ENCODE peak calls at places on chromosomes 7 and 10, in five cellular contexts. B is OCI-LY7, J is neuronal stem cell, S is SK-N-SH, P is A549. T is an unnamed sample.

GRCh38 chr10:109914966-109915365 is 8.3 kb downstream of the XPNPEP1 start:
- DNase-seq in J (no peak), P (peak; percentile 69), B (peak; percentile 81), S (no peak), T (no peak)

GRCh38 chr10:29273478-29273877 is 15.4 kb upstream of the LYZL1 start:
- DNase-seq in P (no peak), B (no peak), S (no peak), J (no peak), T (peak; percentile 99)

GRCh38 chr7:28272461-28272877 is 91.9 kb upstream of the JAZF1 start:
- DNase-seq in B (peak; percentile 47), S (peak; percentile 87), P (peak; percentile 30), J (peak; percentile 15), T (peak; percentile 76)

GRCh38 chr10:102917314-102917961 is 656 bp upstream of the CNNM2 start:
- DNase-seq in P (peak; percentile 74), B (peak; percentile 86), S (peak; percentile 78), J (peak; percentile 84), T (peak; percentile 81)

GRCh38 chr7:134750083-134751062 is 29.1 kb upstream of the CALD1 start:
- DNase-seq in S (peak; percentile 47), B (peak; percentile 61), J (peak; percentile 56), P (peak; percentile 56), T (peak; percentile 82)

GRCh38 chr7:111752022-111752582 is 189.8 kb upstream of the IMMP2L start:
- DNase-seq in P (peak; percentile 52), S (peak; percentile 72), B (peak; percentile 48), J (peak; percentile 36), T (peak; percentile 68)

GRCh38 chr10:109933984-109934565 is 10.8 kb upstream of the XPNPEP1 start:
- DNase-seq in S (no peak), J (no peak), B (no peak), P (no peak), T (peak; percentile 24)

GRCh38 chr7:50411333-50412028 is 38.7 kb downstream of the FIGNL1 start:
- DNase-seq in J (no peak), S (no peak), P (no peak), B (no peak), T (no peak)

GRCh38 chr10:48505394-48506112 is 99.3 kb downstream of the ARHGAP22 start:
- DNase-seq in B (no peak), P (no peak), J (no peak), S (no peak), T (peak; percentile 74)

GRCh38 chr10:117541405-117541908 is 1.1 kb upstream of the EMX2 start:
- DNase-seq in J (peak; percentile 74), S (no peak), B (no peak), P (no peak), T (peak; percentile 81)

GRCh38 chr7:96321041-96321669 is 743 bp downstream of the SLC25A13 start:
- DNase-seq in B (peak; percentile 15), P (peak; percentile 86), S (peak; percentile 87), J (peak; percentile 76), T (peak; percentile 97)

GRCh38 chr10:17645591-17646345 is 1.8 kb downstream of the STAM start:
- DNase-seq in J (no peak), S (no peak), B (peak; percentile 7), P (no peak), T (no peak)

GRCh38 chr7:116571037-116571436 is 46.2 kb downstream of the CAV1 start:
- DNase-seq in S (no peak), J (no peak), B (no peak), P (peak; percentile 40), T (no peak)

GRCh38 chr7:118372530-118372929 is 148.0 kb downstream of the ANKRD7 start:
- DNase-seq in J (no peak), P (no peak), S (no peak), B (no peak), T (no peak)

GRCh38 chr10:71613303-71613777 is 106.2 kb downstream of the C10orf105 start:
- DNase-seq in J (no peak), P (no peak), B (no peak), S (no peak), T (no peak)

GRCh38 chr10:71834343-71834674 is 16.7 kb downstream of the PSAP start:
- DNase-seq in J (no peak), S (no peak), P (no peak), B (no peak), T (no peak)

GRCh38 chr7:5362466-5362865 is 61.2 kb downstream of the TNRC18 start:
- DNase-seq in B (no peak), J (no peak), S (no peak), P (no peak), T (no peak)

GRCh38 chr7:23713285-23714235 is 3.5 kb downstream of the STK31 start:
- DNase-seq in J (no peak), S (no peak), P (peak; percentile 30), B (no peak), T (no peak)

GRCh38 chr10:104895981-104896380 is 254.9 kb downstream of the SORCS3 start:
- DNase-seq in B (no peak), S (peak; percentile 61), J (no peak), P (no peak), T (no peak)

GRCh38 chr10:119233123-119233820 is 25.9 kb downstream of the GRK5 start:
- DNase-seq in P (no peak), S (no peak), J (no peak), B (no peak), T (no peak)

GRCh38 chr7:11373546-11374142 is 400.0 kb downstream of the PHF14 start:
- DNase-seq in B (peak; percentile 16), P (peak; percentile 35), J (no peak), S (peak; percentile 14), T (peak; percentile 24)

GRCh38 chr7:146115665-146116451 is 743 bp upstream of the CNTNAP2 start:
- DNase-seq in S (peak; percentile 86), J (peak; percentile 92), P (no peak), B (peak; percentile 14), T (peak; percentile 96)
- H3K4me2 ChIP-seq in S (peak overlapping the region; percentile 92), J (peak overlapping the region; percentile 95), P (peak overlapping the region; percentile 23), B (no peak overlapping the region), T (peak overlapping the region; percentile 88)

GRCh38 chr7:101720324-101720723 is 91.2 kb upstream of the MYL10 start:
- DNase-seq in B (no peak), J (no peak), P (no peak), S (no peak), T (no peak)

GRCh38 chr7:101718747-101719260 is 89.7 kb upstream of the MYL10 start:
- DNase-seq in J (no peak), P (no peak), B (no peak), S (no peak), T (no peak)

GRCh38 chr7:101722247-101722646 is 93.2 kb upstream of the MYL10 start:
- DNase-seq in P (no peak), J (no peak), S (no peak), B (no peak), T (no peak)

GRCh38 chr7:101714097-101714496 is 85.0 kb upstream of the MYL10 start:
- DNase-seq in B (no peak), S (no peak), P (no peak), J (no peak), T (no peak)

DNA sequence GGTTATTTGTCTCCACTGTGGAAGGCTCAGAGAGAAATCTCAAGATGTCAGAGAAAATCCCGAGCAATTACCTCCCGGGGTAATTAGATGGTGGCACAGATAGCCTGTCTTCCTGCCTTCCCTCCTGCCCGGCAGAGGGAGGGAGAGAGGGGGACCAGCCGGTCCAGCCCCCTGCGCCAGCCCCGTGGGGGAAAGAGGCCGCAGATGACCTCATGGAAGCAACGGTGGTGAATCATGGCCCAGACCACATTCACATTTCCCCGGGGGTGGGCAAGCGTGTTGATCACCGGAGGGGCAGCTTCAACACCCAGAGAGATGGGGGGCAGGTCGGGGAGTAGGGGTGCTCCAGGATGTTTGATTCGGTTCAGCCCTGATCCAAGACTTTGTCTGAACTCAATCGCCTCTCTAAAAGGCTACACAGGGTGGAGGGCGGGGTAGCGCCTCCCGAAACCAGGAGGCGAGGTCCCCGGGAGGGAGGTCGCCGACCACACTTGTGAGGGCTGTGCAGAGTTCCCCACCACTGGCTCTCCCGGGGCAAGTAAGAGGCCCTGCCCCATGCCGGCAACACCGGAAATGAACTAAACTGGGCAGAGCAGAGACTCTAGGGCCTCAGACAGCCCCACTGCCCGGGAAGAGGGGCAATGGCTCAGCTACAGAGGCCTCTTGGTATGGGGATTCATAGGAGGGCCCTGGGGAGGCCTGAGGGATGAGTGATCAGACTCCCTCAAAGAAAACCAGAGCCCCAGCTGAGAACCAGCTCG is 89.1 kb upstream of the MYL10 start:
- DNase-seq in J (no peak), P (no peak), S (peak; percentile 77), B (no peak), T (peak; percentile 84)
- H3K4me2 ChIP-seq in J (no peak overlapping the region), P (no peak overlapping the region), S (no peak overlapping the region), B (no peak overlapping the region), T (no peak overlapping the region)

DNA sequence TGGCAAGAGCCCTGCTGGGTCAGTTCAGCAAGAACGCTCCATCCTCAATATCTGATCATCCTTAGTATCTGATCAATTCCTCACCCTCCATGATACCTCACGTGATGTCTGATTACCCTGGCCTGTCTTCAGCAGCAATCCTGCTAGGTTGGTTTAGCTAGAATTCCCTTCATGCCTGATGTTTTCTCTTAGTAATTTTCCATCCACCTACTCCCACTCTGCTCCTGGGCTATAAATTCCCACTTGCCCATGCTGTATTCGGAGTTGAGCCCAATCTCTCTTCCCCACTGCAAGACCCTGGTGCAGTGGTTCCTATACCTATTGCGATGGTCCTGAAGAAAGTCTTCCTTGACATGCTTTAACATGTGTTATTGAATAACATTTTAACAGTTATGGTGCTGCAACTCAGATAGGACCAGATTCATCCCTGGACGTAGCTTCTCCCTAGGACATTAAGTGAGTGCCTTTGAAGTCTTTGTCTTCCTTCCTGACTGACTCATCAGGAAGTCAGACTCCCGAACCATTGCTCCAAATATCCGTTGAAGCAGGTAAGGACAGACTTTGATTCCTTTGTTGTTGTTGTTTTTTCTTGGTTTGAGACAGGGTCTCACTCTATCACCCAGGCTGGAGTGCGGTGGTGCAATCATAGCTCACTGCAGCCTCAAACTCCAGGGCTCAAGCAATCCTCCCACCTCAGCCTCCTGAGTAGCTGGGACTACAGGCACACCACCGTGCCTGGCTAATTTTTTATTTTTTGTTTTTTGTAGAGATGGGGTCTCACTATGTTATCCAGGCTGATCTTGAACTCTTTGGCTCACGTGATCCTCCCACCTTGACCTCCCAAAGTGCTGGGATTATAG is 29.4 kb upstream of the CLDN3 start:
- DNase-seq in S (no peak), J (no peak), P (peak; percentile 24), B (no peak), T (peak; percentile 46)
- H3K4me2 ChIP-seq in S (no peak overlapping the region), J (no peak overlapping the region), P (peak overlapping the region; percentile 6), B (no peak overlapping the region), T (no peak overlapping the region)

GRCh38 chr10:26801274-26801673 is 59.5 kb downstream of the ABI1 start:
- DNase-seq in B (peak; percentile 34), P (no peak), S (no peak), J (no peak), T (no peak)

GRCh38 chr10:26800468-26800867 is 60.3 kb downstream of the ABI1 start:
- DNase-seq in B (peak; percentile 64), J (no peak), P (no peak), S (no peak), T (no peak)

GRCh38 chr10:26797340-26797739 is 63.4 kb downstream of the ABI1 start:
- DNase-seq in B (no peak), P (no peak), S (no peak), J (no peak), T (no peak)

GRCh38 chr10:26798298-26798697 is 62.5 kb downstream of the ABI1 start:
- DNase-seq in B (peak; percentile 75), S (no peak), J (no peak), P (no peak), T (no peak)

DNA sequence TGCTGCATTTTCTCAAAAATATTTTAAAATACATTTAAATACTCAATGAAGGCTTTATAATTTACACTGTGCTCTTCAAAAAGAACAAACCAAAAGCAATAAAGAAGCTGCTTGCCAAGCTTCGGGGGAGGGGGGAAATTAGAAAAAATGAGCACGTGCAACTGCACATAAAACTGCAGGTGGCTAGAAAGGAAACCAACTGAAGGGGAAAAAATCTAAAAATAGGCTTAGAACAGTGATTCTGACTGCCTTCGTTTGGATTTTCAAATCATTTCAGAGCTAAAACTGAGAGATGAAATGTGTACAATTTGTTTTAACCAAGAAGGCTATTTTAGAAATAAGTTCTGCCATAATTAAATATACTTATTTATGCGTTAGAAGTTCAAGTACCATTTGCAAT is 61.4 kb downstream of the ABI1 start:
- DNase-seq in P (no peak), B (peak; percentile 97), S (no peak), J (no peak), T (no peak)
- H3K4me2 ChIP-seq in P (no peak overlapping the region), B (peak overlapping the region; percentile 87), S (no peak overlapping the region), J (no peak overlapping the region), T (no peak overlapping the region)

T was measured in mesendoderm.